ENCODE peak calls at places on chromosome 22, in seven cellular contexts. One of them, this sample, is unnamed.

GRCh38 chr22:49767355-49768062 is 60.2 kb downstream of the BRD1 start:
- DNase-seq in stimulated activated CD8-positive, alpha-beta memory T cell treated with anti-CD3 and anti-CD28 coated beads, Interleukin-4, amount 100 ng/mL, for 1 hour: no peak
- DNase-seq in NCI-H526 treated with DMSO at 0.1 percent for 48 hours: peak
- DNase-seq in HCEC 1CT: peak
- DNase-seq in retina: peak
- DNase-seq in fibroblast of mammary gland: peak
- DNase-seq in NCI-H2107: no peak
- DNase-seq in this sample: peak

GRCh38 chr22:29679316-29679715 is 40.5 kb upstream of the CABP7 start:
- DNase-seq in HCEC 1CT: no peak
- DNase-seq in stimulated activated CD8-positive, alpha-beta memory T cell treated with anti-CD3 and anti-CD28 coated beads, Interleukin-4, amount 100 ng/mL, for 1 hour: no peak
- DNase-seq in fibroblast of mammary gland: no peak
- DNase-seq in NCI-H2107: no peak
- DNase-seq in NCI-H526 treated with DMSO at 0.1 percent for 48 hours: no peak
- DNase-seq in retina: no peak
- DNase-seq in this sample: no peak

GRCh38 chr22:43714104-43714503 is 98.0 kb downstream of the EFCAB6 start:
- DNase-seq in retina: no peak
- DNase-seq in HCEC 1CT: no peak
- DNase-seq in fibroblast of mammary gland: no peak
- DNase-seq in stimulated activated CD8-positive, alpha-beta memory T cell treated with anti-CD3 and anti-CD28 coated beads, Interleukin-4, amount 100 ng/mL, for 1 hour: no peak
- DNase-seq in NCI-H526 treated with DMSO at 0.1 percent for 48 hours: no peak
- DNase-seq in NCI-H2107: no peak
- DNase-seq in this sample: no peak

GRCh38 chr22:48476599-48476998 is 1351.1 kb downstream of the BRD1 start:
- DNase-seq in HCEC 1CT: no peak
- DNase-seq in fibroblast of mammary gland: no peak
- DNase-seq in NCI-H526 treated with DMSO at 0.1 percent for 48 hours: no peak
- DNase-seq in NCI-H2107: no peak
- DNase-seq in stimulated activated CD8-positive, alpha-beta memory T cell treated with anti-CD3 and anti-CD28 coated beads, Interleukin-4, amount 100 ng/mL, for 1 hour: no peak
- DNase-seq in retina: no peak
- DNase-seq in this sample: no peak

GRCh38 chr22:38540731-38541130 is 29.3 kb downstream of the DMC1 start:
- DNase-seq in fibroblast of mammary gland: no peak
- DNase-seq in retina: no peak
- DNase-seq in NCI-H526 treated with DMSO at 0.1 percent for 48 hours: no peak
- DNase-seq in stimulated activated CD8-positive, alpha-beta memory T cell treated with anti-CD3 and anti-CD28 coated beads, Interleukin-4, amount 100 ng/mL, for 1 hour: no peak
- DNase-seq in HCEC 1CT: no peak
- DNase-seq in NCI-H2107: no peak
- DNase-seq in this sample: no peak

GRCh38 chr22:23068096-23068831 is 2.1 kb upstream of the GNAZ start:
- DNase-seq in HCEC 1CT: no peak
- DNase-seq in NCI-H2107: no peak
- DNase-seq in stimulated activated CD8-positive, alpha-beta memory T cell treated with anti-CD3 and anti-CD28 coated beads, Interleukin-4, amount 100 ng/mL, for 1 hour: no peak
- DNase-seq in fibroblast of mammary gland: no peak
- DNase-seq in retina: no peak
- DNase-seq in NCI-H526 treated with DMSO at 0.1 percent for 48 hours: no peak
- DNase-seq in this sample: no peak

GRCh38 chr22:42612336-42612735 is 2.3 kb downstream of the POLDIP3 start:
- DNase-seq in HCEC 1CT: no peak
- DNase-seq in fibroblast of mammary gland: no peak
- DNase-seq in NCI-H526 treated with DMSO at 0.1 percent for 48 hours: no peak
- DNase-seq in stimulated activated CD8-positive, alpha-beta memory T cell treated with anti-CD3 and anti-CD28 coated beads, Interleukin-4, amount 100 ng/mL, for 1 hour: no peak
- DNase-seq in retina: no peak
- DNase-seq in NCI-H2107: no peak
- DNase-seq in this sample: no peak

GRCh38 chr22:17862646-17863181 is 88.4 kb upstream of the BID start:
- DNase-seq in stimulated activated CD8-positive, alpha-beta memory T cell treated with anti-CD3 and anti-CD28 coated beads, Interleukin-4, amount 100 ng/mL, for 1 hour: no peak
- DNase-seq in fibroblast of mammary gland: no peak
- DNase-seq in HCEC 1CT: no peak
- DNase-seq in NCI-H526 treated with DMSO at 0.1 percent for 48 hours: no peak
- DNase-seq in retina: no peak
- DNase-seq in NCI-H2107: no peak
- DNase-seq in this sample: no peak

GRCh38 chr22:23144926-23145906 is at the start of gene RAB36:
- DNase-seq in retina: peak
- DNase-seq in HCEC 1CT: peak
- DNase-seq in fibroblast of mammary gland: peak
- DNase-seq in NCI-H2107: peak
- DNase-seq in NCI-H526 treated with DMSO at 0.1 percent for 48 hours: peak
- DNase-seq in stimulated activated CD8-positive, alpha-beta memory T cell treated with anti-CD3 and anti-CD28 coated beads, Interleukin-4, amount 100 ng/mL, for 1 hour: peak
- DNase-seq in this sample: peak

GRCh38 chr22:19121631-19122142 is 525 bp downstream of the DGCR2 start:
- DNase-seq in NCI-H526 treated with DMSO at 0.1 percent for 48 hours: no peak
- DNase-seq in NCI-H2107: no peak
- DNase-seq in retina: peak
- DNase-seq in stimulated activated CD8-positive, alpha-beta memory T cell treated with anti-CD3 and anti-CD28 coated beads, Interleukin-4, amount 100 ng/mL, for 1 hour: peak
- DNase-seq in HCEC 1CT: peak
- DNase-seq in fibroblast of mammary gland: no peak
- DNase-seq in this sample: peak

GRCh38 chr22:48752451-48753380 is 1075.0 kb downstream of the BRD1 start:
- DNase-seq in NCI-H526 treated with DMSO at 0.1 percent for 48 hours: no peak
- DNase-seq in stimulated activated CD8-positive, alpha-beta memory T cell treated with anti-CD3 and anti-CD28 coated beads, Interleukin-4, amount 100 ng/mL, for 1 hour: no peak
- DNase-seq in retina: no peak
- DNase-seq in NCI-H2107: no peak
- DNase-seq in HCEC 1CT: no peak
- DNase-seq in fibroblast of mammary gland: no peak
- DNase-seq in this sample: no peak

GRCh38 chr22:49230194-49230577 is 597.5 kb downstream of the BRD1 start:
- DNase-seq in retina: no peak
- DNase-seq in NCI-H526 treated with DMSO at 0.1 percent for 48 hours: no peak
- DNase-seq in fibroblast of mammary gland: no peak
- DNase-seq in HCEC 1CT: no peak
- DNase-seq in NCI-H2107: no peak
- DNase-seq in stimulated activated CD8-positive, alpha-beta memory T cell treated with anti-CD3 and anti-CD28 coated beads, Interleukin-4, amount 100 ng/mL, for 1 hour: no peak
- DNase-seq in this sample: no peak

GRCh38 chr22:22214819-22215329 is 29.7 kb upstream of the VPREB1 start:
- DNase-seq in NCI-H2107: no peak
- DNase-seq in HCEC 1CT: no peak
- DNase-seq in stimulated activated CD8-positive, alpha-beta memory T cell treated with anti-CD3 and anti-CD28 coated beads, Interleukin-4, amount 100 ng/mL, for 1 hour: no peak
- DNase-seq in retina: no peak
- DNase-seq in fibroblast of mammary gland: no peak
- DNase-seq in NCI-H526 treated with DMSO at 0.1 percent for 48 hours: no peak
- DNase-seq in this sample: no peak

GRCh38 chr22:50169181-50169759 is 1.3 kb upstream of the PANX2 start:
- DNase-seq in HCEC 1CT: no peak
- DNase-seq in NCI-H2107: no peak
- DNase-seq in retina: peak
- DNase-seq in NCI-H526 treated with DMSO at 0.1 percent for 48 hours: no peak
- DNase-seq in fibroblast of mammary gland: no peak
- DNase-seq in stimulated activated CD8-positive, alpha-beta memory T cell treated with anti-CD3 and anti-CD28 coated beads, Interleukin-4, amount 100 ng/mL, for 1 hour: no peak
- DNase-seq in this sample: no peak

GRCh38 chr22:37731804-37732471 is 35.1 kb downstream of the TRIOBP start:
- DNase-seq in fibroblast of mammary gland: no peak
- DNase-seq in HCEC 1CT: no peak
- DNase-seq in stimulated activated CD8-positive, alpha-beta memory T cell treated with anti-CD3 and anti-CD28 coated beads, Interleukin-4, amount 100 ng/mL, for 1 hour: no peak
- DNase-seq in NCI-H2107: no peak
- DNase-seq in NCI-H526 treated with DMSO at 0.1 percent for 48 hours: peak
- DNase-seq in retina: no peak
- DNase-seq in this sample: no peak

GRCh38 chr22:27331526-27332281 is 469.9 kb downstream of the MN1 start:
- DNase-seq in retina: peak
- DNase-seq in stimulated activated CD8-positive, alpha-beta memory T cell treated with anti-CD3 and anti-CD28 coated beads, Interleukin-4, amount 100 ng/mL, for 1 hour: no peak
- DNase-seq in HCEC 1CT: no peak
- DNase-seq in NCI-H526 treated with DMSO at 0.1 percent for 48 hours: no peak
- DNase-seq in fibroblast of mammary gland: peak
- DNase-seq in NCI-H2107: no peak
- DNase-seq in this sample: peak

This sample was measured in AG08395.